ENCODE peak calls at places on chromosomes 6 and 20, in four cellular contexts. One of them, this sample, is unnamed. For H3K36me3, the result is how much of the 10 kb centered on the place peaks cover.

GRCh38 chr6:165478581-165478980 is 169.2 kb upstream of the C6orf118 start:
- DNase-seq in mucosa of descending colon: no peak
- DNase-seq in IMR-90: no peak
- DNase-seq in kidney epithelial cell: no peak
- DNase-seq in this sample: no peak

GRCh38 chr6:25777031-25777430 is 22.5 kb downstream of the SLC17A4 start:
- DNase-seq in IMR-90: no peak
- DNase-seq in kidney epithelial cell: no peak
- DNase-seq in mucosa of descending colon: no peak
- DNase-seq in this sample: no peak

GRCh38 chr6:137165375-137166246 is 7.8 kb downstream of the IL22RA2 start:
- DNase-seq in mucosa of descending colon: peak
- DNase-seq in kidney epithelial cell: no peak
- DNase-seq in IMR-90: no peak
- DNase-seq in this sample: no peak

GRCh38 chr6:43113431-43114260 is 37.5 kb downstream of the PTK7 start:
- DNase-seq in kidney epithelial cell: no peak
- DNase-seq in IMR-90: no peak
- DNase-seq in mucosa of descending colon: peak
- DNase-seq in this sample: no peak

GRCh38 chr6:116530436-116530835 is 15.0 kb downstream of the TRAPPC3L start:
- DNase-seq in IMR-90: peak
- DNase-seq in kidney epithelial cell: no peak
- DNase-seq in mucosa of descending colon: no peak
- DNase-seq in this sample: no peak

GRCh38 chr20:20365593-20365992 is 2.3 kb upstream of the INSM1 start:
- DNase-seq in IMR-90: no peak
- DNase-seq in kidney epithelial cell: no peak
- DNase-seq in mucosa of descending colon: no peak
- DNase-seq in this sample: no peak

GRCh38 chr20:38293490-38294333 is 10.2 kb upstream of the BPI start:
- DNase-seq in IMR-90: no peak
- DNase-seq in mucosa of descending colon: no peak
- DNase-seq in kidney epithelial cell: no peak
- DNase-seq in this sample: no peak

GRCh38 chr6:6221829-6222535 is 98.5 kb downstream of the F13A1 start:
- DNase-seq in IMR-90: no peak
- DNase-seq in kidney epithelial cell: no peak
- DNase-seq in mucosa of descending colon: peak
- DNase-seq in this sample: no peak

GRCh38 chr20:51492167-51493092 is 50.1 kb downstream of the NFATC2 start:
- DNase-seq in IMR-90: no peak
- DNase-seq in mucosa of descending colon: peak
- DNase-seq in kidney epithelial cell: no peak
- DNase-seq in this sample: no peak

GRCh38 chr6:104754788-104755409 is 104.8 kb downstream of the HACE1 start:
- DNase-seq in kidney epithelial cell: no peak
- DNase-seq in IMR-90: no peak
- DNase-seq in mucosa of descending colon: no peak
- DNase-seq in this sample: no peak

GRCh38 chr6:127022297-127022696 is 96.2 kb upstream of the RSPO3 start:
- DNase-seq in mucosa of descending colon: peak
- DNase-seq in kidney epithelial cell: no peak
- DNase-seq in IMR-90: no peak
- DNase-seq in this sample: peak

GRCh38 chr20:25073544-25073943 is 8.4 kb downstream of the VSX1 start:
- DNase-seq in IMR-90: no peak
- DNase-seq in mucosa of descending colon: no peak
- DNase-seq in kidney epithelial cell: no peak
- DNase-seq in this sample: no peak

GRCh38 chr6:31558631-31559500 is 11.5 kb downstream of the NFKBIL1 start:
- DNase-seq in mucosa of descending colon: peak
- DNase-seq in kidney epithelial cell: no peak
- DNase-seq in IMR-90: no peak
- DNase-seq in this sample: no peak

GRCh38 chr6:117008618-117009017 is 131.6 kb downstream of the RFX6 start:
- DNase-seq in kidney epithelial cell: no peak
- DNase-seq in IMR-90: no peak
- DNase-seq in mucosa of descending colon: no peak
- DNase-seq in this sample: no peak

GRCh38 chr6:163414117-163414366 is 476 bp upstream of the QKI start:
- DNase-seq in IMR-90: no peak
- DNase-seq in kidney epithelial cell: no peak
- DNase-seq in mucosa of descending colon: no peak
- DNase-seq in this sample: no peak

GRCh38 chr20:9241232-9241692 is 172.4 kb downstream of the PLCB4 start:
- DNase-seq in kidney epithelial cell: peak
- DNase-seq in mucosa of descending colon: peak
- DNase-seq in IMR-90: peak
- DNase-seq in this sample: peak

GRCh38 chr20:12762725-12763124 is 246.0 kb upstream of the SPTLC3 start:
- DNase-seq in IMR-90: no peak
- DNase-seq in mucosa of descending colon: no peak
- DNase-seq in kidney epithelial cell: no peak
- DNase-seq in this sample: no peak

GRCh38 chr6:131755597-131755996 is 44.8 kb upstream of the CTAGE9 start:
- DNase-seq in mucosa of descending colon: no peak
- DNase-seq in IMR-90: peak
- DNase-seq in kidney epithelial cell: peak
- DNase-seq in this sample: peak

GRCh38 chr6:91476000-91476399 is 889.1 kb upstream of the MAP3K7 start:
- DNase-seq in kidney epithelial cell: peak
- DNase-seq in IMR-90: peak
- DNase-seq in mucosa of descending colon: peak
- DNase-seq in this sample: no peak

GRCh38 chr6:54291146-54291545 is 17.1 kb upstream of the TINAG start:
- DNase-seq in mucosa of descending colon: no peak
- DNase-seq in IMR-90: peak
- DNase-seq in kidney epithelial cell: peak
- DNase-seq in this sample: peak

GRCh38 chr6:25088513-25088912 is 152.8 kb upstream of the RIPOR2 start:
- DNase-seq in IMR-90: peak
- DNase-seq in kidney epithelial cell: no peak
- DNase-seq in mucosa of descending colon: no peak
- DNase-seq in this sample: no peak

GRCh38 chr20:46132705-46133120 is 14.6 kb downstream of the CD40 start:
- DNase-seq in IMR-90: peak
- DNase-seq in mucosa of descending colon: peak
- DNase-seq in kidney epithelial cell: no peak
- DNase-seq in this sample: no peak

GRCh38 chr6:30206799-30207618 is 6.2 kb downstream of the TRIM26 start:
- DNase-seq in kidney epithelial cell: no peak
- DNase-seq in mucosa of descending colon: peak
- DNase-seq in IMR-90: peak
- DNase-seq in this sample: no peak

GRCh38 chr20:6533321-6533720 is 234.2 kb upstream of the BMP2 start:
- DNase-seq in IMR-90: peak
- DNase-seq in mucosa of descending colon: no peak
- DNase-seq in kidney epithelial cell: peak
- DNase-seq in this sample: peak

GRCh38 chr6:39189915-39190544 is 39.2 kb downstream of the KCNK5 start:
- DNase-seq in mucosa of descending colon: peak
- DNase-seq in IMR-90: peak
- DNase-seq in kidney epithelial cell: no peak
- DNase-seq in this sample: no peak

GRCh38 chr6:106724848-106725247 is 95.5 kb downstream of the QRSL1 start:
- DNase-seq in mucosa of descending colon: no peak
- DNase-seq in kidney epithelial cell: peak
- DNase-seq in IMR-90: no peak
- DNase-seq in this sample: no peak

GRCh38 chr20:62219101-62219991 is 732 bp downstream of the HRH3 start:
- DNase-seq in kidney epithelial cell: no peak
- DNase-seq in IMR-90: no peak
- DNase-seq in mucosa of descending colon: no peak
- DNase-seq in this sample: no peak

GRCh38 chr6:151704383-151704782 is 103.1 kb upstream of the ESR1 start:
- DNase-seq in mucosa of descending colon: no peak
- DNase-seq in IMR-90: no peak
- DNase-seq in kidney epithelial cell: no peak
- DNase-seq in this sample: no peak

GRCh38 chr6:75124983-75125382 is 80.9 kb downstream of the COL12A1 start:
- DNase-seq in kidney epithelial cell: no peak
- DNase-seq in IMR-90: peak
- DNase-seq in mucosa of descending colon: no peak
- DNase-seq in this sample: no peak

GRCh38 chr20:35849726-35850125 is 77.9 kb downstream of the PHF20 start:
- DNase-seq in kidney epithelial cell: no peak
- DNase-seq in IMR-90: no peak
- DNase-seq in mucosa of descending colon: no peak
- DNase-seq in this sample: no peak

GRCh38 chr6:30700340-30700739 is 9.6 kb upstream of the NRM start:
- DNase-seq in mucosa of descending colon: no peak
- DNase-seq in kidney epithelial cell: no peak
- DNase-seq in IMR-90: no peak
- DNase-seq in this sample: no peak

GRCh38 chr6:30770164-30770563 is 25.8 kb upstream of the IER3 start:
- DNase-seq in mucosa of descending colon: no peak
- DNase-seq in kidney epithelial cell: no peak
- DNase-seq in IMR-90: peak
- DNase-seq in this sample: no peak

GRCh38 chr6:29816030-29816429 is 11.6 kb upstream of the HLA-G start:
- DNase-seq in IMR-90: no peak
- DNase-seq in mucosa of descending colon: no peak
- DNase-seq in kidney epithelial cell: no peak
- DNase-seq in this sample: no peak

GRCh38 chr6:26427093-26427809 is 13.1 kb upstream of the BTN3A3 start:
- DNase-seq in mucosa of descending colon: no peak
- DNase-seq in kidney epithelial cell: no peak
- DNase-seq in IMR-90: no peak
- DNase-seq in this sample: no peak

GRCh38 chr20:20736303-20736702 is 23.9 kb upstream of the RALGAPA2 start:
- DNase-seq in IMR-90: no peak
- DNase-seq in mucosa of descending colon: no peak
- DNase-seq in kidney epithelial cell: no peak
- DNase-seq in this sample: no peak

GRCh38 chr6:65638047-65638831 is 68.8 kb downstream of the EYS start:
- DNase-seq in kidney epithelial cell: no peak
- DNase-seq in IMR-90: no peak
- DNase-seq in mucosa of descending colon: peak
- DNase-seq in this sample: no peak

GRCh38 chr6:122657601-122658000 is 47.4 kb downstream of the PKIB start:
- DNase-seq in mucosa of descending colon: no peak
- DNase-seq in kidney epithelial cell: no peak
- DNase-seq in IMR-90: peak
- DNase-seq in this sample: no peak
- TF ChIP-seq CTCF in mucosa of descending colon: no peak
- TF ChIP-seq CTCF in kidney epithelial cell: no peak
- TF ChIP-seq CTCF in IMR-90: no peak
- TF ChIP-seq CTCF in this sample: no peak

GRCh38 chr6:101181006-101181405 is 212.5 kb upstream of the GRIK2 start:
- DNase-seq in kidney epithelial cell: no peak
- DNase-seq in IMR-90: no peak
- DNase-seq in mucosa of descending colon: no peak
- DNase-seq in this sample: no peak
- H3K4me3 ChIP-seq in kidney epithelial cell: no peak
- H3K4me3 ChIP-seq in IMR-90: no peak
- H3K4me3 ChIP-seq in mucosa of descending colon: no peak
- H3K4me3 ChIP-seq in this sample: no peak

GRCh38 chr20:63562461-63563185 is 8.7 kb downstream of the FNDC11 start:
- DNase-seq in kidney epithelial cell: no peak
- DNase-seq in mucosa of descending colon: no peak
- DNase-seq in IMR-90: no peak
- DNase-seq in this sample: no peak

GRCh38 chr20:63563186-63563935 is 9.4 kb downstream of the FNDC11 start:
- DNase-seq in mucosa of descending colon: no peak
- DNase-seq in IMR-90: no peak
- DNase-seq in kidney epithelial cell: no peak
- DNase-seq in this sample: no peak

GRCh38 chr20:63565699-63566335 is 8.2 kb downstream of the HELZ2 start:
- DNase-seq in IMR-90: no peak
- DNase-seq in kidney epithelial cell: no peak
- DNase-seq in mucosa of descending colon: no peak
- DNase-seq in this sample: no peak

GRCh38 chr20:63565021-63565698 is 8.9 kb downstream of the HELZ2 start:
- DNase-seq in IMR-90: no peak
- DNase-seq in kidney epithelial cell: no peak
- DNase-seq in mucosa of descending colon: no peak
- DNase-seq in this sample: no peak

DNA sequence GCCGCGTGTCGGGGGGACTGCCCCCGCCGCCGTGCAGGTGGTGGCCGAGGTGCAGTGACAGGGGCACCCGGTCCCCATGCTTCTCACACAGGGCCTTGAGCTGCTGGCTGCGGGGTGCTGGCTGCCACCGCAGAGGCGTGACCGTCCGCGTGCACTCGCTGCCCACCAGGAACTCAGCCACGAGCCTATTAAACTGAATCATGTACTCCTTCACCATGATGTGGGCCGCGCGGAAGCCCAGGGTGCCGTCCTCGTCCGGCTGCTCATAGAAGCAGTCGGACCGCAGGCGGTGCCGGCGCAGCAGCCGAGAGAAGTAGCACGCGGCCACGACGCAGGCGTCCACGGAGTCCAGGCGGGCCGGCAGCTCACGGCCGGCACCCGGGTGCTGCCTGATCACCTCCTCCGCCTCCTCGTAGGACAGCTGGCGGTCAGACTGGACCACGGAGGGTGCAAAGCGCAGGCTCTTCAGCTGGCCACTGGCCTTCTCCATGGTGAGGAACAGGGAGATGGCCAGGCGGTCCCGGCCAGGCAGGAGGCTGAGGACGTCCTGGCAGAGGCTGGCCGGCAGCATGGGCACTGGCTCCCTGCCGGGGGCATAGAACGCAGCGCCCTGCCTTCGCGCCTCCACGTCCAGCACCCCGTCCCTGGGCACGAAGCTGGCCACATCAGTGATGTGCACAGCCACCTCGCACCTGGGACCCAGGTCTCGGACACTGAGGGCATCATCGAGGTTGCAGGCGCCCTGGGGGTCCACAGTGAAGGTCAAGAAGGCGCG is 9.8 kb downstream of the HELZ2 start:
- DNase-seq in IMR-90: no peak
- DNase-seq in mucosa of descending colon: no peak
- DNase-seq in kidney epithelial cell: no peak
- DNase-seq in this sample: no peak
- H3K36me3 ChIP-seq in IMR-90: half or more
- H3K36me3 ChIP-seq in mucosa of descending colon: under half
- H3K36me3 ChIP-seq in kidney epithelial cell: under half
- H3K36me3 ChIP-seq in this sample: under half

DNA sequence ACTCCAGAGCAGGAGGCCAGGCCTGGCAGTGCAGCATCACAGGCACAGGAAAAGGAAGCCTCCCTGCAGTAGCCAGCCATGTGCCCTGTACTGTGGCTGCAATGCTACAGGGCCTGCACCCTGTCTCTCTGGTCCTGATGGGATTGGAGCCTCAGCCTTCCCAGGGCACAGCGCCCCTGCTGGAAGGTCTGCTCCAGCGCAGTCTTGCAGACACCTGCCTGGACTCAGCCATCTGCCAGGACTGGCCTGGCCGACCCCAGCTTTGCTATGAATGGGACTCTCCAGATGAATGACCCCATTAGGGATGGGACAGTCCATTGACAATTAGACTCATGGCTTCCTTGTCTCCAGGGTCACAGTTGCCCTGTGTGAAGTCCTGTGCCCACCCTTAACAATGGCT is 251.6 kb downstream of the ERMARD start:
- DNase-seq in kidney epithelial cell: no peak
- DNase-seq in IMR-90: no peak
- DNase-seq in mucosa of descending colon: no peak
- DNase-seq in this sample: no peak
- TF ChIP-seq CTCF in kidney epithelial cell: no peak
- TF ChIP-seq CTCF in IMR-90: no peak
- TF ChIP-seq CTCF in mucosa of descending colon: no peak
- TF ChIP-seq CTCF in this sample: no peak

GRCh38 chr20:14332796-14333345 is 4.5 kb downstream of the FLRT3 start:
- DNase-seq in IMR-90: no peak
- DNase-seq in mucosa of descending colon: no peak
- DNase-seq in kidney epithelial cell: no peak
- DNase-seq in this sample: no peak
- H3K4me3 ChIP-seq in IMR-90: no peak
- H3K4me3 ChIP-seq in mucosa of descending colon: no peak
- H3K4me3 ChIP-seq in kidney epithelial cell: peak
- H3K4me3 ChIP-seq in this sample: no peak